ENCODE peak calls at places on chromosomes 12 and 14, in five cellular contexts. A, E, Q, J and V are unnamed samples. For H3K4me1 and H3K9me3, the result is how much of the 10 kb centered on the place peaks cover.

GRCh38 chr14:29528889-29529288 is 398.8 kb downstream of the PRKD1 start:
- DNase-seq in Q (no peak), E (no peak), J (no peak), A (no peak), V (no peak)

GRCh38 chr14:79483472-79483871 is 727.8 kb downstream of the DIO2 start:
- DNase-seq in E (no peak), J (peak), A (peak), Q (no peak), V (no peak)

GRCh38 chr12:124456652-124457152 is 110.7 kb downstream of the NCOR2 start:
- DNase-seq in J (no peak), Q (no peak), E (no peak), A (no peak), V (no peak)

GRCh38 chr14:59427653-59428578 is 37.3 kb downstream of the GPR135 start:
- DNase-seq in Q (peak), E (no peak), J (peak), A (no peak), V (no peak)

GRCh38 chr12:113407931-113408585 is 4.4 kb upstream of the SDS start:
- DNase-seq in Q (no peak), J (peak), E (no peak), A (no peak), V (no peak)

GRCh38 chr14:71594828-71595227 is 337.4 kb upstream of the RGS6 start:
- DNase-seq in A (no peak), E (no peak), Q (no peak), J (peak), V (no peak)

GRCh38 chr12:67669217-67669924 is 20.8 kb downstream of the DYRK2 start:
- DNase-seq in Q (no peak), J (no peak), A (no peak), E (no peak), V (no peak)

GRCh38 chr12:12236896-12237295 is 29.9 kb downstream of the LRP6 start:
- DNase-seq in A (no peak), E (no peak), Q (no peak), J (no peak), V (no peak)

GRCh38 chr12:127149226-127149964 is 1117.6 kb upstream of the TMEM132C start:
- DNase-seq in J (peak), A (no peak), Q (no peak), E (no peak), V (no peak)

GRCh38 chr12:79451988-79452387 is 238.8 kb downstream of the PAWR start:
- DNase-seq in E (peak), A (peak), Q (peak), J (peak), V (peak)

GRCh38 chr12:120413901-120414695 is 23.8 kb upstream of the COX6A1 start:
- DNase-seq in E (peak), J (no peak), A (no peak), Q (no peak), V (no peak)

GRCh38 chr12:104733717-104734175 is 224.3 kb downstream of the SLC41A2 start:
- DNase-seq in A (peak), J (no peak), E (no peak), Q (no peak), V (no peak)

GRCh38 chr12:54227376-54227775 is 38.6 kb upstream of the SMUG1 start:
- DNase-seq in Q (no peak), A (no peak), E (no peak), J (no peak), V (no peak)

GRCh38 chr12:29709641-29710040 is 74.1 kb downstream of the TMTC1 start:
- DNase-seq in A (no peak), Q (no peak), J (no peak), E (no peak), V (no peak)

GRCh38 chr12:115660211-115660805 is 617.2 kb downstream of the MED13L start:
- DNase-seq in E (no peak), A (no peak), J (peak), Q (no peak), V (peak)

GRCh38 chr14:23579311-23579630 is 681 bp upstream of the JPH4 start:
- DNase-seq in E (no peak), J (no peak), A (no peak), Q (no peak), V (no peak)

GRCh38 chr12:14885718-14886201 is at the start of gene MGP:
- DNase-seq in Q (peak), J (peak), A (no peak), E (peak), V (no peak)
- H3K27ac ChIP-seq in Q (peak), J (no peak), A (no peak), E (peak), V (no peak)

DNA sequence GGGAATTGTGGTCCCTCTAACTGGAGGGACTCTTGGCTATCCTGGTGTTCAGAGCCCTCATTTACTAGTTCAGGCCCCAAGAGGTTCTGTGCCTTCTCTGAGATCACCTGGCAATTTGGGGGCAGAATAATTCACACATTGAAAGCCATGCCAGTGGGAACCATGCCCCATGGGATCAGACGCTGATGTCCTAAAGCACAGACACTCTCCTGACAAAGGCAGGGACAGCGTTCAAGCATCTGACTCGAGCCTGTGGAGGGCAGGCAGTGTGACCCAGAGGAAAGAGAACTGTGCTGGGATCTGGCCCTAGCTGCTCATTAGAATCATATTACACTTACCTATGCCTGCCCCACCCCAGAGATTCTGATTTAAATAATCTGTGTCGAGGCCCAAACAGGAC is 2.4 kb upstream of the ASB2 start:
- DNase-seq in E (no peak), Q (no peak), J (no peak), A (no peak), V (no peak)
- H3K4me1 ChIP-seq in E (under half), Q (under half), J (under half), A (under half), V (under half)

DNA sequence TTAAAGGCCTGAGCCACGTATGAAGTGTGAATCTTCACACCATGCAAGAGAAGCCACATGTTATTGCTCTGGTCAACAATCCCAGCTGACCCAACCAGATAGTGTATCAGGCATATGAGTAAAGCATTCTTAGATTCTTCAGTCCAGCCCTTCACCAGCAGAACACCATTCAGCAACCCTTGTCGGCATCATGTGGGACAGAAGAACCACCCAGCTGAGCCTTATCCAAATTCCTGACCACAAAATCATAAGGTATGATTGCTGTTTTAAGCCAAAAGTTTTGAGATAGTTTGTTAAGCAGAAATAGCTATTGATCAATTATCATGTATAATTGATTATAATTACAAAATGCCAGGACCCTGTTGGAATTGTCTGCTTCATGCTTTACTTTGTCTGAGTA is 664.9 kb downstream of the VRK1 start:
- DNase-seq in A (no peak), Q (no peak), E (no peak), J (no peak), V (no peak)
- H3K9me3 ChIP-seq in A (under half), Q (under half), E (under half), J (under half), V (under half)

GRCh38 chr14:63933110-63933509 is 80.3 kb downstream of the SYNE2 start:
- DNase-seq in J (no peak), A (no peak), E (no peak), Q (no peak), V (no peak)
- H3K27ac ChIP-seq in J (no peak), A (no peak), E (no peak), Q (no peak), V (no peak)

DNA sequence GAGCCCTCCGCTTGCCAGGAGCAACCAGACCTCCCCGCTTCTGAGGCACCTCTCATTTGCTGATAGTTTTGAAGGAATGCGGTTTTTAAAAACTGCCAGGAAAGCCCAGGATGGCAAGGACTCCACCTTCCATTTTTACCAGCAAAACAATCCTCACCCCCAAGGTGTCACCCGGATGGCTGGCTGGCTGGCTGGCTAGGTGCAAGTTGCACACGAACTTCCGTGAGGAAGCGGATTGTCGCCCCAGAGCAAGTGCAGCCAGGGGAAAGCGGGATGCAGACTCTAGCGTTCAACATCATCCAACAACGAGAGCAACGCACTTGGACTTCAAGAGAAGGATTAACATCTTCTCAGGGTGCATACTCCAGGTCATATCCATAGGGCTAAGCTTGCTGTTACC is 125.4 kb downstream of the RIMBP2 start:
- DNase-seq in E (no peak), A (no peak), Q (no peak), J (no peak), V (no peak)
- H3K4me1 ChIP-seq in E (under half), A (under half), Q (under half), J (under half), V (under half)

GRCh38 chr14:19947413-19948090 is 16.8 kb downstream of the OR4K1 start:
- DNase-seq in J (no peak), E (no peak), A (no peak), Q (no peak), V (no peak)
- H3K9me3 ChIP-seq in J (under half), E (under half), A (under half), Q (under half), V (under half)

GRCh38 chr12:108637631-108638030 is 3.9 kb upstream of the SELPLG start:
- DNase-seq in A (no peak), Q (no peak), J (no peak), E (no peak), V (peak)
- H3K27ac ChIP-seq in A (no peak), Q (no peak), J (no peak), E (no peak), V (no peak)

GRCh38 chr12:31658743-31659086 is 773 bp upstream of the ETFBKMT start:
- DNase-seq in E (no peak), A (no peak), Q (no peak), J (no peak), V (no peak)
- H3K4me1 ChIP-seq in E (under half), A (under half), Q (under half), J (under half), V (under half)

GRCh38 chr12:34393821-34394150 is 371.5 kb downstream of the ALG10 start:
- DNase-seq in A (no peak), J (no peak), Q (no peak), E (no peak), V (peak)
- H3K9me3 ChIP-seq in A (under half), J (under half), Q (under half), E (under half), V (under half)

DNA sequence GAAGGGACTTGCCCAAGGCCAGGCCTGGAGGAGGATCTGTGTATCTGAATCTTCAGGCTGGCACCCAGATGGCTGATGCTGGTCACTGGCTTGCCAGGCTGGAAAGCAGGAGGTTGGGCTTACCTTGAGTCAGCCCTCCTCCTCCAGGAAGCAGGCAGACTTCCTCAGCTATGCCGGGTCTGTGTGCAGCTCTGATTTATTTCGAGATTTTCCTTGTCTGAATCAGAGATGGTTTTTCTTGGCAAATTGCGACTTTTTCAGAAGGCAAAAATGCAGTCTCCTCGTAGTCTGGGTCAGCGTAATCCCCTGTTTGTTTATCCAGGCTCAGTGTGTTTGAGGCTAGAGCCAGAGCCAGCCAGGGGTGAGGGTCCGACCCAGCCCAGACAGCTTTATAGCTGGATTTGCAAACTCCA is 48.9 kb downstream of the SMOC1 start:
- DNase-seq in A (peak), E (no peak), J (peak), Q (no peak), V (no peak)
- H3K27ac ChIP-seq in A (peak), E (no peak), J (no peak), Q (no peak), V (no peak)